ENCODE peak calls at places on chromosomes 5 and 9, in seven cellular contexts. One of them, this sample, is unnamed.

GRCh38 chr5:138508958-138509357 is 34.1 kb downstream of the ETF1 start:
- DNase-seq in right cardiac atrium: no peak
- DNase-seq in naive thymus-derived CD4-positive, alpha-beta T cell: no peak
- DNase-seq in astrocyte of the spinal cord: no peak
- DNase-seq in astrocyte: no peak
- DNase-seq in mesenchymal stem cell: no peak
- DNase-seq in Panc1: no peak
- DNase-seq in this sample: no peak

GRCh38 chr5:6393596-6394194 is 15.3 kb upstream of the MED10 start:
- DNase-seq in right cardiac atrium: no peak
- DNase-seq in naive thymus-derived CD4-positive, alpha-beta T cell: no peak
- DNase-seq in astrocyte of the spinal cord: no peak
- DNase-seq in astrocyte: no peak
- DNase-seq in mesenchymal stem cell: no peak
- DNase-seq in Panc1: no peak
- DNase-seq in this sample: no peak

GRCh38 chr5:79261907-79262306 is 26.0 kb downstream of the JMY start:
- DNase-seq in right cardiac atrium: no peak
- DNase-seq in naive thymus-derived CD4-positive, alpha-beta T cell: no peak
- DNase-seq in astrocyte of the spinal cord: no peak
- DNase-seq in astrocyte: no peak
- DNase-seq in mesenchymal stem cell: no peak
- DNase-seq in Panc1: no peak
- DNase-seq in this sample: no peak

GRCh38 chr9:133932633-133933032 is 59.5 kb downstream of the VAV2 start:
- DNase-seq in right cardiac atrium: no peak
- DNase-seq in naive thymus-derived CD4-positive, alpha-beta T cell: no peak
- DNase-seq in astrocyte of the spinal cord: no peak
- DNase-seq in astrocyte: no peak
- DNase-seq in mesenchymal stem cell: no peak
- DNase-seq in Panc1: no peak
- DNase-seq in this sample: no peak

GRCh38 chr9:94950040-94950732 is 223.7 kb downstream of the AOPEP start:
- DNase-seq in right cardiac atrium: no peak
- DNase-seq in naive thymus-derived CD4-positive, alpha-beta T cell: no peak
- DNase-seq in astrocyte of the spinal cord: no peak
- DNase-seq in astrocyte: no peak
- DNase-seq in mesenchymal stem cell: no peak
- DNase-seq in Panc1: no peak
- DNase-seq in this sample: no peak

GRCh38 chr9:137255448-137256114 is 454 bp downstream of the NELFB start:
- DNase-seq in right cardiac atrium: no peak
- DNase-seq in naive thymus-derived CD4-positive, alpha-beta T cell: no peak
- DNase-seq in astrocyte of the spinal cord: peak; percentile 45
- DNase-seq in astrocyte: no peak
- DNase-seq in mesenchymal stem cell: peak; percentile 56
- DNase-seq in Panc1: no peak
- DNase-seq in this sample: no peak

GRCh38 chr9:24899463-24899862 is 353.8 kb upstream of the IZUMO3 start:
- DNase-seq in right cardiac atrium: no peak
- DNase-seq in naive thymus-derived CD4-positive, alpha-beta T cell: no peak
- DNase-seq in astrocyte of the spinal cord: no peak
- DNase-seq in astrocyte: no peak
- DNase-seq in mesenchymal stem cell: no peak
- DNase-seq in Panc1: no peak
- DNase-seq in this sample: no peak

GRCh38 chr9:133141833-133142594 is 21.0 kb upstream of the RALGDS start:
- DNase-seq in right cardiac atrium: peak; percentile 54
- DNase-seq in naive thymus-derived CD4-positive, alpha-beta T cell: peak; percentile 58
- DNase-seq in astrocyte of the spinal cord: no peak
- DNase-seq in astrocyte: no peak
- DNase-seq in mesenchymal stem cell: no peak
- DNase-seq in Panc1: no peak
- DNase-seq in this sample: no peak

GRCh38 chr5:159549046-159549445 is 218.8 kb upstream of the IL12B start:
- DNase-seq in right cardiac atrium: no peak
- DNase-seq in naive thymus-derived CD4-positive, alpha-beta T cell: no peak
- DNase-seq in astrocyte of the spinal cord: no peak
- DNase-seq in astrocyte: no peak
- DNase-seq in mesenchymal stem cell: no peak
- DNase-seq in Panc1: no peak
- DNase-seq in this sample: no peak

GRCh38 chr5:154756203-154756870 is 1.2 kb downstream of the LARP1 start:
- DNase-seq in right cardiac atrium: peak; percentile 51
- DNase-seq in naive thymus-derived CD4-positive, alpha-beta T cell: peak; percentile 38
- DNase-seq in astrocyte of the spinal cord: no peak
- DNase-seq in astrocyte: no peak
- DNase-seq in mesenchymal stem cell: peak; percentile 45
- DNase-seq in Panc1: no peak
- DNase-seq in this sample: no peak

GRCh38 chr9:81031422-81032029 is 657.8 kb downstream of the TLE1 start:
- DNase-seq in right cardiac atrium: no peak
- DNase-seq in naive thymus-derived CD4-positive, alpha-beta T cell: no peak
- DNase-seq in astrocyte of the spinal cord: peak; percentile 14
- DNase-seq in astrocyte: peak; percentile 37
- DNase-seq in mesenchymal stem cell: no peak
- DNase-seq in Panc1: no peak
- DNase-seq in this sample: no peak

GRCh38 chr5:141848771-141849370 is 29.3 kb downstream of the PCDH1 start:
- DNase-seq in right cardiac atrium: peak; percentile 72
- DNase-seq in naive thymus-derived CD4-positive, alpha-beta T cell: no peak
- DNase-seq in astrocyte of the spinal cord: peak; percentile 37
- DNase-seq in astrocyte: peak; percentile 62
- DNase-seq in mesenchymal stem cell: peak; percentile 75
- DNase-seq in Panc1: peak; percentile 41
- DNase-seq in this sample: no peak

GRCh38 chr5:66713998-66714397 is 117.8 kb downstream of the MAST4 start:
- DNase-seq in right cardiac atrium: no peak
- DNase-seq in naive thymus-derived CD4-positive, alpha-beta T cell: no peak
- DNase-seq in astrocyte of the spinal cord: peak; percentile 42
- DNase-seq in astrocyte: peak; percentile 80
- DNase-seq in mesenchymal stem cell: peak; percentile 28
- DNase-seq in Panc1: no peak
- DNase-seq in this sample: no peak

DNA sequence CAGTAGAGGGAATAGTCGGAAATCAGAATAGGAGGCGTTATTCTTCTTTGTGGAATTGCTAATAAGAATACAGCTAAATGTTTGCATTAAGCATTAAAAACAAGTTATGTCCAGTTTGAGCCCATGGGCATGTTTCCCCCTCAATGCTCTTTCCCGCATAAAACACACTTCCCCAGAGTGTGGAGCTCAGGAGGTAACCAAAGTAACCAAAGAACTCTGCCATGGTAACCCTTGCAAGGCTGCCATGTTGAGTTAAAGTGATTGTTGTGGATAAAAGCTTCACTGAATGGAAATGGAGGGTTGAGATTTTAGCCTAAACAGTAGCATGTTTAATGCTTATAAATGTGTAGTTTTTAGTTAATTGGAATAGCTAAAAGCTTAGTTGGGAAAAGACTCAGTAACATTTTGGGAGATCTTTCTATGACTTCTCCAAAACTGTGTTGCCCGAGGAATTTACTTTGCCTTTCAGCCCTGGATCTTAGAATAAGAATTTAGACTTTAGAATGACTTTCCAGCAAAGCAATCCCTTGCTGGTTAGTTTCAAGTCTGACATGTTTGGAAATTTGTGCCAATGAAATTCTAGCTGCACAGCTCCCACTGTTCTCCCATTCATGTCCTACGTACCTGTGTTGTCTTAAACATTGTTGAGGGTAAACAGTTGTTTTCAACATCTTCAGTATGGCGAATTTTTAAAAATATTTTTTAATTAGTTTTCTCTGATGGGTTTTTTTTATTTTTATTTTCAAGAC is 111.2 kb downstream of the CCDC192 start:
- DNase-seq in right cardiac atrium: no peak
- DNase-seq in naive thymus-derived CD4-positive, alpha-beta T cell: no peak
- DNase-seq in astrocyte of the spinal cord: no peak
- DNase-seq in astrocyte: no peak
- DNase-seq in mesenchymal stem cell: no peak
- DNase-seq in Panc1: no peak
- DNase-seq in this sample: no peak
- H3K4me3 ChIP-seq in right cardiac atrium: no peak overlapping the region
- H3K4me3 ChIP-seq in naive thymus-derived CD4-positive, alpha-beta T cell: no peak overlapping the region
- H3K4me3 ChIP-seq in astrocyte of the spinal cord: no peak overlapping the region
- H3K4me3 ChIP-seq in astrocyte: peak overlapping the region; percentile 19
- H3K4me3 ChIP-seq in mesenchymal stem cell: no peak overlapping the region
- H3K4me3 ChIP-seq in Panc1: no peak overlapping the region
- H3K4me3 ChIP-seq in this sample: no peak overlapping the region

DNA sequence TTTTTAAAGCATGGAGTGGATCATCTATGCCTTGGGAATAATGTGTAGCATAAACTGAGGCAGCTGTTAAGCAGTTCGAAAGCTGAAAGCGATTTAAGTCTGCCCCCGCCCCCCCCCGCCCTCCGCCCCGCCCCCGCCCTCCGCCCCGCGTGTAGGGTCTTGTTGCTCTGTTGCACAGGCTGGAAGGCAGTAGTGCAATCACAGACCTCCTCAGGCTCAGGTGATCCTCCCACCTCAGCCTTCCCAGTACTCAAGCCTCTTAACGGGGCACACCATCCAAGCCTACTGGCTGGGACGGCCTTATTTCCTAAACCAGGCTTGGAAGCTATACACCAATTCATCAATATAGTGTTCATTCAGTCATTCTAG is 942 bp downstream of the ANKDD1B start:
- DNase-seq in right cardiac atrium: no peak
- DNase-seq in naive thymus-derived CD4-positive, alpha-beta T cell: no peak
- DNase-seq in astrocyte of the spinal cord: no peak
- DNase-seq in astrocyte: no peak
- DNase-seq in mesenchymal stem cell: no peak
- DNase-seq in Panc1: no peak
- DNase-seq in this sample: no peak
- H3K4me3 ChIP-seq in right cardiac atrium: peak overlapping the region; percentile 70
- H3K4me3 ChIP-seq in naive thymus-derived CD4-positive, alpha-beta T cell: no peak overlapping the region
- H3K4me3 ChIP-seq in astrocyte of the spinal cord: peak overlapping the region; percentile 51
- H3K4me3 ChIP-seq in astrocyte: peak overlapping the region; percentile 67
- H3K4me3 ChIP-seq in mesenchymal stem cell: peak overlapping the region; percentile 83
- H3K4me3 ChIP-seq in Panc1: peak overlapping the region; percentile 56
- H3K4me3 ChIP-seq in this sample: peak overlapping the region; percentile 57

GRCh38 chr5:42811591-42812392 is at the start of gene SELENOP:
- DNase-seq in right cardiac atrium: peak; percentile 43
- DNase-seq in naive thymus-derived CD4-positive, alpha-beta T cell: no peak
- DNase-seq in astrocyte of the spinal cord: peak; percentile 56
- DNase-seq in astrocyte: no peak
- DNase-seq in mesenchymal stem cell: peak; percentile 92
- DNase-seq in Panc1: peak; percentile 7
- DNase-seq in this sample: no peak
- H3K4me3 ChIP-seq in right cardiac atrium: peak within 1 kb of the TSS; percentile 100
- H3K4me3 ChIP-seq in naive thymus-derived CD4-positive, alpha-beta T cell: no peak within 1 kb of the TSS
- H3K4me3 ChIP-seq in astrocyte of the spinal cord: peak within 1 kb of the TSS; percentile 7
- H3K4me3 ChIP-seq in astrocyte: no peak within 1 kb of the TSS
- H3K4me3 ChIP-seq in mesenchymal stem cell: peak within 1 kb of the TSS; percentile 84
- H3K4me3 ChIP-seq in Panc1: no peak within 1 kb of the TSS
- H3K4me3 ChIP-seq in this sample: no peak within 1 kb of the TSS

DNA sequence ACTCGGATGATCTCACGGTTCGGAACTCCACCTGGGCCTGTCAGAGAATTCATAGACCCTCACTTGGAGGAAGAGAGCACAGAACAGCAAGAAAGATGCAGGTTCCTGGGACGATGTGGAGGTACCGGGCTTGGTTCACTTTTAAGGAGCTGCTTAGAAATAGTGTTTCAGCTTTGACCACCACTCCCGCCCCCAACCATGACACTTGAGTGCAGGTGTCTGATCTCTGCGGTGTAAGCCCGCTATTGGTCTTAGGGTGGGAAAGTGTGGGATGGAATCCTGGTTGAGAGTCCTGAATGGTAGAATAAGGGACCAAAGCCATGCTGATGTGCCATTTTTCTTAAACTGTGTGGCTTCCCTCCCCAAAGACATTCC is 97.2 kb upstream of the LMX1B start:
- DNase-seq in right cardiac atrium: no peak
- DNase-seq in naive thymus-derived CD4-positive, alpha-beta T cell: no peak
- DNase-seq in astrocyte of the spinal cord: no peak
- DNase-seq in astrocyte: no peak
- DNase-seq in mesenchymal stem cell: no peak
- DNase-seq in Panc1: no peak
- DNase-seq in this sample: no peak
- H3K4me3 ChIP-seq in right cardiac atrium: no peak overlapping the region
- H3K4me3 ChIP-seq in naive thymus-derived CD4-positive, alpha-beta T cell: peak overlapping the region; percentile 46
- H3K4me3 ChIP-seq in astrocyte of the spinal cord: peak overlapping the region; percentile 33
- H3K4me3 ChIP-seq in astrocyte: peak overlapping the region; percentile 50
- H3K4me3 ChIP-seq in mesenchymal stem cell: peak overlapping the region; percentile 84
- H3K4me3 ChIP-seq in Panc1: no peak overlapping the region
- H3K4me3 ChIP-seq in this sample: peak overlapping the region; percentile 46

DNA sequence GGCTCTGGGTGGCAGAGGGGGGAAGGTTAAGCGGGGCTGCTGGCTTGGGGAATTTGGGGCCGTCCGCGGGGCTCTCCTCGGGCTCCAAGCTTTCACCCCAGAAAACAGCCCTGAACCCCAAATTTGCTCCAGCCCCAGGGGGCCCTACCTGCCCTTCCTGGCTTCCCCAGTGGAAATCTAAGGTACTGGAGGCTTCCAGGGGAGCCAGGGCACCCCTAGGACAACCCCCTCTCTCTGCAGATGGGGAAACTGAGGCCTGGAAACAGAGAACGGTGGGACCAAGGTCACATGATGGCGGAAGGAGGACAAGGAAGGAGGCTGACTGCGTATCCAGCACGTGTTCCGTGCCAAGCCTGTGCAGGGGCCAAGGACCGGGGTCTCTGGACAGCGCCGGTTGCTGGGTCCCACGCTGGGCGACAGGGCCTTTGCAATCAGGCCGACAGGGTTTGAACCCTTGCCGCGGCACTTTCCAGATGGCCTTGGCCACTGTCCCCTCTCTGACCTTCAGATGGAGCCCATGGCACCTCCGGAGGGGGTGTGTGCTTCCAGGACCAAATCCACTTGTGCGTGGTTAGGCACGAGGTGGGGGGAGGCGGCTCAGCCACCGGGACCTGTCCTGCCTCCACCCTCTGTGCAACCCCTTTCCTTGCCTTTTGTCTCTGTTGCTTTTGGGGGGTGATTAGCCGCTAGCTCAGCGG is 183.1 kb downstream of the C9orf50 start:
- DNase-seq in right cardiac atrium: no peak
- DNase-seq in naive thymus-derived CD4-positive, alpha-beta T cell: no peak
- DNase-seq in astrocyte of the spinal cord: no peak
- DNase-seq in astrocyte: no peak
- DNase-seq in mesenchymal stem cell: no peak
- DNase-seq in Panc1: no peak
- DNase-seq in this sample: no peak
- H3K4me3 ChIP-seq in right cardiac atrium: peak overlapping the region; percentile 43
- H3K4me3 ChIP-seq in naive thymus-derived CD4-positive, alpha-beta T cell: peak overlapping the region; percentile 62
- H3K4me3 ChIP-seq in astrocyte of the spinal cord: peak overlapping the region; percentile 46
- H3K4me3 ChIP-seq in astrocyte: peak overlapping the region; percentile 57
- H3K4me3 ChIP-seq in mesenchymal stem cell: peak overlapping the region; percentile 78
- H3K4me3 ChIP-seq in Panc1: peak overlapping the region; percentile 47
- H3K4me3 ChIP-seq in this sample: peak overlapping the region; percentile 47

GRCh38 chr9:113566011-113566711 is 102.6 kb downstream of the RGS3 start:
- DNase-seq in right cardiac atrium: no peak
- DNase-seq in naive thymus-derived CD4-positive, alpha-beta T cell: no peak
- DNase-seq in astrocyte of the spinal cord: no peak
- DNase-seq in astrocyte: no peak
- DNase-seq in mesenchymal stem cell: no peak
- DNase-seq in Panc1: no peak
- DNase-seq in this sample: no peak
- H3K4me3 ChIP-seq in right cardiac atrium: no peak overlapping the region
- H3K4me3 ChIP-seq in naive thymus-derived CD4-positive, alpha-beta T cell: no peak overlapping the region
- H3K4me3 ChIP-seq in astrocyte of the spinal cord: peak overlapping the region; percentile 69
- H3K4me3 ChIP-seq in astrocyte: peak overlapping the region; percentile 64
- H3K4me3 ChIP-seq in mesenchymal stem cell: peak overlapping the region; percentile 83
- H3K4me3 ChIP-seq in Panc1: peak overlapping the region; percentile 41
- H3K4me3 ChIP-seq in this sample: peak overlapping the region; percentile 66

GRCh38 chr5:74630387-74631087 is 10.0 kb downstream of the ENC1 start:
- DNase-seq in right cardiac atrium: no peak
- DNase-seq in naive thymus-derived CD4-positive, alpha-beta T cell: peak; percentile 35
- DNase-seq in astrocyte of the spinal cord: peak; percentile 96
- DNase-seq in astrocyte: peak; percentile 98
- DNase-seq in mesenchymal stem cell: peak; percentile 48
- DNase-seq in Panc1: peak; percentile 87
- DNase-seq in this sample: peak; percentile 81
- H3K4me3 ChIP-seq in right cardiac atrium: no peak overlapping the region
- H3K4me3 ChIP-seq in naive thymus-derived CD4-positive, alpha-beta T cell: no peak overlapping the region
- H3K4me3 ChIP-seq in astrocyte of the spinal cord: no peak overlapping the region
- H3K4me3 ChIP-seq in astrocyte: peak overlapping the region; percentile 26
- H3K4me3 ChIP-seq in mesenchymal stem cell: no peak overlapping the region
- H3K4me3 ChIP-seq in Panc1: no peak overlapping the region
- H3K4me3 ChIP-seq in this sample: no peak overlapping the region